ENCODE peak calls at places on chromosomes 3 and 15, in nine cellular contexts. Q is body of pancreas; U is activated T-cell treated with anti-CD3 and anti-CD28 coated beads, Interleukin-2, amount 50 U/mL, for 24 hours; L is GM12865; M is right lobe of liver; J is Peyer's patch; V is AG09309; K is SW 1271; C is mesothelial cell of epicardium. G is an unnamed sample.

GRCh38 chr3:151362798-151363197 is 21.8 kb downstream of the P2RY12 start:
- DNase-seq in Q (no peak), U (no peak), L (no peak), M (no peak), J (no peak), V (no peak), K (no peak), C (no peak), G (peak; percentile 8)

GRCh38 chr3:111802700-111803099 is 56.4 kb upstream of the PHLDB2 start:
- DNase-seq in Q (no peak), U (no peak), L (no peak), M (no peak), J (no peak), V (no peak), K (no peak), C (no peak), G (no peak)

GRCh38 chr3:55989351-55989750 is 478.9 kb downstream of the ERC2 start:
- DNase-seq in Q (no peak), U (no peak), L (no peak), M (no peak), J (no peak), V (no peak), K (no peak), C (no peak), G (no peak)

GRCh38 chr15:73265536-73266153 is 103.1 kb downstream of the HCN4 start:
- DNase-seq in Q (peak; percentile 45), U (peak; percentile 56), L (peak; percentile 71), M (no peak), J (no peak), V (no peak), K (peak; percentile 49), C (peak; percentile 60), G (peak; percentile 49)

GRCh38 chr15:52784799-52785671 is 5.1 kb downstream of the ONECUT1 start:
- DNase-seq in Q (peak; percentile 94), U (no peak), L (no peak), M (peak; percentile 84), J (no peak), V (no peak), K (no peak), C (no peak), G (no peak)

GRCh38 chr3:124542483-124542882 is 187.8 kb upstream of the UMPS start:
- DNase-seq in Q (no peak), U (no peak), L (no peak), M (no peak), J (no peak), V (no peak), K (no peak), C (no peak), G (no peak)

GRCh38 chr15:60351066-60351465 is 46.7 kb downstream of the ANXA2 start:
- DNase-seq in Q (no peak), U (no peak), L (no peak), M (no peak), J (no peak), V (no peak), K (no peak), C (no peak), G (no peak)

GRCh38 chr3:123015596-123015995 is 12.0 kb downstream of the SEMA5B start:
- DNase-seq in Q (no peak), U (no peak), L (no peak), M (no peak), J (no peak), V (no peak), K (no peak), C (no peak), G (no peak)

GRCh38 chr15:85414495-85414894 is 34.1 kb downstream of the AKAP13 start:
- DNase-seq in Q (no peak), U (no peak), L (peak; percentile 50), M (no peak), J (no peak), V (no peak), K (peak; percentile 61), C (no peak), G (peak; percentile 14)

GRCh38 chr3:155352900-155353490 is 59.5 kb upstream of the STRIT1 start:
- DNase-seq in Q (no peak), U (no peak), L (peak; percentile 43), M (no peak), J (no peak), V (peak; percentile 14), K (peak; percentile 35), C (no peak), G (peak; percentile 57)

GRCh38 chr3:113035387-113035982 is 44.7 kb downstream of the GTPBP8 start:
- DNase-seq in Q (peak; percentile 48), U (peak; percentile 30), L (peak; percentile 66), M (no peak), J (no peak), V (no peak), K (peak; percentile 64), C (no peak), G (peak; percentile 83)

GRCh38 chr15:71155534-71155933 is 40.3 kb downstream of the THSD4 start:
- DNase-seq in Q (no peak), U (no peak), L (no peak), M (no peak), J (no peak), V (no peak), K (no peak), C (no peak), G (no peak)

GRCh38 chr15:47505712-47506542 is 211.4 kb upstream of the SEMA6D start:
- DNase-seq in Q (no peak), U (no peak), L (no peak), M (no peak), J (no peak), V (peak; percentile 4), K (no peak), C (no peak), G (peak; percentile 55)

GRCh38 chr3:160755776-160756304 is at the start of gene PPM1L:
- DNase-seq in Q (peak; percentile 68), U (no peak), L (peak; percentile 63), M (peak; percentile 73), J (peak; percentile 80), V (no peak), K (peak; percentile 38), C (peak; percentile 67), G (peak; percentile 27)

GRCh38 chr15:101198820-101199219 is 53.0 kb downstream of the CHSY1 start:
- DNase-seq in Q (no peak), U (no peak), L (peak; percentile 23), M (no peak), J (no peak), V (no peak), K (no peak), C (no peak), G (no peak)

GRCh38 chr15:68312701-68313204 is 35.2 kb downstream of the FEM1B start:
- DNase-seq in Q (no peak), U (peak; percentile 26), L (no peak), M (no peak), J (peak; percentile 22), V (no peak), K (no peak), C (peak; percentile 36), G (no peak)

GRCh38 chr3:124763206-124763605 is 33.0 kb downstream of the UMPS start:
- DNase-seq in Q (no peak), U (no peak), L (no peak), M (no peak), J (no peak), V (no peak), K (no peak), C (no peak), G (no peak)

GRCh38 chr15:74136584-74137543 is 6.5 kb downstream of the ISLR2 start:
- DNase-seq in Q (no peak), U (no peak), L (no peak), M (no peak), J (no peak), V (no peak), K (no peak), C (no peak), G (no peak)

GRCh38 chr3:129469026-129469425 is 29.0 kb downstream of the IFT122 start:
- DNase-seq in Q (no peak), U (no peak), L (no peak), M (no peak), J (no peak), V (no peak), K (no peak), C (no peak), G (no peak)